ENCODE peak calls at places on chromosomes 4 and X, in ten cellular contexts. One of them, this sample, is unnamed.
A peak's percentile ranks its signal among the peaks of the same experiment; 100 is the strongest.

GRCh38 chrX:38870386-38870895 is 69.2 kb downstream of the MID1IP1 start:
- DNase-seq in NAMALWA: no peak
- DNase-seq in hippocampal formation: peak; percentile 1
- DNase-seq in A549: no peak
- DNase-seq in endothelial cell: no peak
- DNase-seq in SJCRH30: no peak
- DNase-seq in fibroblast of mammary gland: peak; percentile 37
- DNase-seq in dermis blood vessel endothelial cell: no peak
- DNase-seq in lower leg skin: peak; percentile 21
- DNase-seq in M059J: peak; percentile 41
- DNase-seq in this sample: no peak

GRCh38 chr4:174521800-174522182 is 497 bp downstream of the HPGD start:
- DNase-seq in NAMALWA: peak; percentile 23
- DNase-seq in hippocampal formation: no peak
- DNase-seq in A549: no peak
- DNase-seq in endothelial cell: peak; percentile 7
- DNase-seq in SJCRH30: no peak
- DNase-seq in fibroblast of mammary gland: no peak
- DNase-seq in dermis blood vessel endothelial cell: no peak
- DNase-seq in lower leg skin: peak; percentile 31
- DNase-seq in M059J: peak; percentile 25
- DNase-seq in this sample: peak; percentile 34

GRCh38 chr4:77044458-77045124 is 31.2 kb downstream of the CCNI start:
- DNase-seq in NAMALWA: peak; percentile 77
- DNase-seq in hippocampal formation: no peak
- DNase-seq in A549: no peak
- DNase-seq in endothelial cell: no peak
- DNase-seq in SJCRH30: no peak
- DNase-seq in fibroblast of mammary gland: peak; percentile 89
- DNase-seq in dermis blood vessel endothelial cell: peak; percentile 65
- DNase-seq in lower leg skin: no peak
- DNase-seq in M059J: peak; percentile 45
- DNase-seq in this sample: peak; percentile 29

GRCh38 chr4:88737304-88738015 is 39.8 kb upstream of the NAP1L5 start:
- DNase-seq in NAMALWA: no peak
- DNase-seq in hippocampal formation: no peak
- DNase-seq in A549: no peak
- DNase-seq in endothelial cell: no peak
- DNase-seq in SJCRH30: peak; percentile 94
- DNase-seq in fibroblast of mammary gland: peak; percentile 43
- DNase-seq in dermis blood vessel endothelial cell: no peak
- DNase-seq in lower leg skin: no peak
- DNase-seq in M059J: no peak
- DNase-seq in this sample: no peak

GRCh38 chrX:46446727-46447378 is 98.4 kb downstream of the ZNF674 start:
- DNase-seq in NAMALWA: peak; percentile 87
- DNase-seq in hippocampal formation: peak; percentile 65
- DNase-seq in A549: peak; percentile 89
- DNase-seq in endothelial cell: peak; percentile 82
- DNase-seq in SJCRH30: peak; percentile 82
- DNase-seq in fibroblast of mammary gland: peak; percentile 76
- DNase-seq in dermis blood vessel endothelial cell: peak; percentile 83
- DNase-seq in lower leg skin: peak; percentile 69
- DNase-seq in M059J: peak; percentile 86
- DNase-seq in this sample: peak; percentile 94

GRCh38 chrX:145716226-145716625 is 101.4 kb upstream of the SLITRK2 start:
- DNase-seq in NAMALWA: no peak
- DNase-seq in hippocampal formation: no peak
- DNase-seq in A549: no peak
- DNase-seq in endothelial cell: no peak
- DNase-seq in SJCRH30: no peak
- DNase-seq in fibroblast of mammary gland: no peak
- DNase-seq in dermis blood vessel endothelial cell: no peak
- DNase-seq in lower leg skin: no peak
- DNase-seq in M059J: no peak
- DNase-seq in this sample: no peak

GRCh38 chr4:158578476-158578875 is 56.8 kb downstream of the RXFP1 start:
- DNase-seq in NAMALWA: peak; percentile 38
- DNase-seq in hippocampal formation: no peak
- DNase-seq in A549: peak; percentile 4
- DNase-seq in endothelial cell: no peak
- DNase-seq in SJCRH30: no peak
- DNase-seq in fibroblast of mammary gland: peak; percentile 48
- DNase-seq in dermis blood vessel endothelial cell: peak; percentile 52
- DNase-seq in lower leg skin: no peak
- DNase-seq in M059J: peak; percentile 51
- DNase-seq in this sample: no peak

GRCh38 chr4:7287918-7288280 is 95.6 kb downstream of the SORCS2 start:
- DNase-seq in NAMALWA: no peak
- DNase-seq in hippocampal formation: no peak
- DNase-seq in A549: no peak
- DNase-seq in endothelial cell: no peak
- DNase-seq in SJCRH30: no peak
- DNase-seq in fibroblast of mammary gland: no peak
- DNase-seq in dermis blood vessel endothelial cell: no peak
- DNase-seq in lower leg skin: no peak
- DNase-seq in M059J: no peak
- DNase-seq in this sample: peak; percentile 12

GRCh38 chrX:48511561-48511960 is 2.8 kb downstream of the PORCN start:
- DNase-seq in NAMALWA: no peak
- DNase-seq in hippocampal formation: no peak
- DNase-seq in A549: peak; percentile 40
- DNase-seq in endothelial cell: peak; percentile 20
- DNase-seq in SJCRH30: no peak
- DNase-seq in fibroblast of mammary gland: no peak
- DNase-seq in dermis blood vessel endothelial cell: peak; percentile 45
- DNase-seq in lower leg skin: no peak
- DNase-seq in M059J: peak; percentile 52
- DNase-seq in this sample: peak; percentile 57

GRCh38 chr4:7414046-7414445 is 20.7 kb downstream of the PSAPL1 start:
- DNase-seq in NAMALWA: no peak
- DNase-seq in hippocampal formation: no peak
- DNase-seq in A549: no peak
- DNase-seq in endothelial cell: no peak
- DNase-seq in SJCRH30: no peak
- DNase-seq in fibroblast of mammary gland: no peak
- DNase-seq in dermis blood vessel endothelial cell: no peak
- DNase-seq in lower leg skin: no peak
- DNase-seq in M059J: no peak
- DNase-seq in this sample: peak; percentile 62

GRCh38 chr4:57077550-57078311 is 32.5 kb downstream of the IGFBP7 start:
- DNase-seq in NAMALWA: no peak
- DNase-seq in hippocampal formation: no peak
- DNase-seq in A549: no peak
- DNase-seq in endothelial cell: no peak
- DNase-seq in SJCRH30: no peak
- DNase-seq in fibroblast of mammary gland: peak; percentile 50
- DNase-seq in dermis blood vessel endothelial cell: peak; percentile 89
- DNase-seq in lower leg skin: no peak
- DNase-seq in M059J: peak; percentile 61
- DNase-seq in this sample: no peak

GRCh38 chrX:20265726-20266681 is 705 bp downstream of the RPS6KA3 start:
- DNase-seq in NAMALWA: peak; percentile 41
- DNase-seq in hippocampal formation: peak; percentile 1
- DNase-seq in A549: peak; percentile 19
- DNase-seq in endothelial cell: peak; percentile 4
- DNase-seq in SJCRH30: peak; percentile 44
- DNase-seq in fibroblast of mammary gland: no peak
- DNase-seq in dermis blood vessel endothelial cell: peak; percentile 37
- DNase-seq in lower leg skin: no peak
- DNase-seq in M059J: peak; percentile 63
- DNase-seq in this sample: peak; percentile 50

GRCh38 chr4:4984186-4984585 is 35.1 kb downstream of the CYTL1 start:
- DNase-seq in NAMALWA: no peak
- DNase-seq in hippocampal formation: no peak
- DNase-seq in A549: no peak
- DNase-seq in endothelial cell: no peak
- DNase-seq in SJCRH30: no peak
- DNase-seq in fibroblast of mammary gland: no peak
- DNase-seq in dermis blood vessel endothelial cell: no peak
- DNase-seq in lower leg skin: no peak
- DNase-seq in M059J: no peak
- DNase-seq in this sample: no peak

GRCh38 chr4:99403380-99404194 is 31.6 kb downstream of the ADH7 start:
- DNase-seq in NAMALWA: no peak
- DNase-seq in hippocampal formation: no peak
- DNase-seq in A549: no peak
- DNase-seq in endothelial cell: no peak
- DNase-seq in SJCRH30: no peak
- DNase-seq in fibroblast of mammary gland: peak; percentile 61
- DNase-seq in dermis blood vessel endothelial cell: no peak
- DNase-seq in lower leg skin: no peak
- DNase-seq in M059J: no peak
- DNase-seq in this sample: no peak

GRCh38 chrX:8049827-8050226 is 121.2 kb downstream of the VCX2 start:
- DNase-seq in NAMALWA: no peak
- DNase-seq in hippocampal formation: no peak
- DNase-seq in A549: no peak
- DNase-seq in endothelial cell: no peak
- DNase-seq in SJCRH30: no peak
- DNase-seq in fibroblast of mammary gland: no peak
- DNase-seq in dermis blood vessel endothelial cell: no peak
- DNase-seq in lower leg skin: no peak
- DNase-seq in M059J: no peak
- DNase-seq in this sample: no peak

This sample was measured in NCI-H82.